ENCODE peak calls at places on chromosome 22, in ten cellular contexts. Z, K, T, X, V, J, N, E, G and F are unnamed samples.
A peak's percentile ranks its signal among the peaks of the same experiment; 100 is the strongest.

GRCh38 chr22:50571264-50572175 is 6.7 kb downstream of the CPT1B start:
- DNase-seq in J (no peak), E (no peak), V (no peak), G (no peak), Z (no peak), N (no peak), K (no peak), T (no peak), X (no peak), F (no peak)

GRCh38 chr22:45448431-45448830 is 34.9 kb downstream of the RIBC2 start:
- DNase-seq in Z (peak; percentile 82), J (peak; percentile 64), V (peak; percentile 14), E (no peak), K (peak; percentile 95), X (peak; percentile 72), N (no peak), T (no peak), G (peak; percentile 69), F (no peak)

GRCh38 chr22:49771266-49772065 is 56.2 kb downstream of the BRD1 start:
- DNase-seq in X (no peak), V (no peak), T (no peak), E (no peak), J (no peak), Z (no peak), K (no peak), N (no peak), G (no peak), F (no peak)

GRCh38 chr22:47605886-47606285 is 843.4 kb downstream of the TBC1D22A start:
- DNase-seq in Z (no peak), X (no peak), N (no peak), E (no peak), T (peak; percentile 10), V (no peak), K (no peak), J (peak; percentile 3), G (no peak), F (no peak)

GRCh38 chr22:33480118-33480517 is 421.9 kb upstream of the SYN3 start:
- DNase-seq in G (no peak), K (no peak), X (no peak), V (no peak), T (no peak), Z (no peak), N (no peak), J (no peak), E (no peak), F (no peak)

GRCh38 chr22:43829448-43829821 is 17.3 kb upstream of the EFCAB6 start:
- DNase-seq in N (no peak), Z (no peak), E (no peak), T (no peak), K (peak; percentile 87), J (peak; percentile 48), G (no peak), V (no peak), X (no peak), F (no peak)

GRCh38 chr22:29751139-29751538 is 15.7 kb downstream of the ZMAT5 start:
- DNase-seq in K (no peak), E (no peak), X (no peak), V (no peak), Z (no peak), G (no peak), J (no peak), T (no peak), N (no peak), F (no peak)

GRCh38 chr22:26669060-26669481 is 11.7 kb downstream of the MIAT start:
- DNase-seq in Z (no peak), X (no peak), G (no peak), N (no peak), J (no peak), V (no peak), T (peak; percentile 54), E (peak; percentile 24), K (no peak), F (no peak)

GRCh38 chr22:43128928-43129424 is 14.2 kb downstream of the MCAT start:
- DNase-seq in T (peak; percentile 72), K (no peak), Z (no peak), V (no peak), J (no peak), N (no peak), X (no peak), G (no peak), E (peak; percentile 77), F (no peak)

GRCh38 chr22:24768537-24769374 is 5.8 kb downstream of the PIWIL3 start:
- DNase-seq in G (peak; percentile 76), X (peak; percentile 64), E (peak; percentile 74), N (peak; percentile 61), J (peak; percentile 42), V (peak; percentile 70), T (peak; percentile 85), K (peak; percentile 86), Z (peak; percentile 31), F (peak; percentile 87)

GRCh38 chr22:44668190-44668885 is 33.7 kb upstream of the PRR5 start:
- DNase-seq in G (no peak), Z (no peak), K (no peak), T (no peak), J (no peak), N (no peak), X (no peak), E (no peak), V (no peak), F (no peak)

GRCh38 chr22:45045219-45045618 is 35.4 kb upstream of the PHF21B start:
- DNase-seq in X (no peak), V (no peak), G (no peak), E (no peak), K (no peak), J (no peak), Z (no peak), N (no peak), T (no peak), F (no peak)

GRCh38 chr22:28981818-28982499 is 79.7 kb downstream of the C22orf31 start:
- DNase-seq in V (no peak), X (no peak), Z (no peak), E (no peak), T (no peak), N (no peak), K (no peak), G (no peak), J (no peak), F (no peak)

GRCh38 chr22:38843716-38844660 is at the start of gene NPTXR:
- DNase-seq in Z (no peak), G (no peak), T (peak; percentile 57), K (no peak), N (peak; percentile 53), E (peak; percentile 36), V (peak; percentile 68), X (peak; percentile 57), J (peak; percentile 58), F (peak; percentile 64)
- TF ChIP-seq POLR2A in Z (no peak), G (no peak), T (no peak), K (no peak), N (peak; percentile 67), E (no peak), V (peak; percentile 75), X (peak; percentile 31), J (no peak), F (peak; percentile 77)

GRCh38 chr22:31942091-31942490 is 2.2 kb upstream of the YWHAH start:
- DNase-seq in Z (no peak), G (no peak), T (no peak), K (no peak), J (no peak), E (no peak), N (no peak), X (no peak), V (no peak), F (no peak)

GRCh38 chr22:31944700-31945477 is 554 bp downstream of the YWHAH start:
- DNase-seq in N (peak; percentile 16), V (peak; percentile 38), J (peak; percentile 70), E (peak; percentile 60), T (peak; percentile 63), Z (peak; percentile 49), K (peak; percentile 91), G (no peak), X (peak; percentile 69), F (peak; percentile 45)

GRCh38 chr22:31945478-31945815 is 1.1 kb downstream of the YWHAH start:
- DNase-seq in K (no peak), N (no peak), V (no peak), X (no peak), Z (no peak), G (no peak), T (no peak), J (no peak), E (peak; percentile 26), F (no peak)

GRCh38 chr22:31943976-31944699 is at the start of gene YWHAH:
- DNase-seq in V (peak; percentile 96), T (peak; percentile 97), Z (peak; percentile 96), E (peak; percentile 98), G (peak; percentile 92), N (peak; percentile 83), J (peak; percentile 98), K (peak; percentile 99), X (peak; percentile 97), F (peak; percentile 98)

GRCh38 chr22:31943206-31943975 is 944 bp upstream of the YWHAH start:
- DNase-seq in K (peak; percentile 87), V (no peak), Z (no peak), T (no peak), X (no peak), J (no peak), G (no peak), N (no peak), E (no peak), F (no peak)
- TF ChIP-seq POLR2A in K (no peak), V (no peak), Z (no peak), T (no peak), X (no peak), J (no peak), G (no peak), N (no peak), E (no peak), F (no peak)

DNA sequence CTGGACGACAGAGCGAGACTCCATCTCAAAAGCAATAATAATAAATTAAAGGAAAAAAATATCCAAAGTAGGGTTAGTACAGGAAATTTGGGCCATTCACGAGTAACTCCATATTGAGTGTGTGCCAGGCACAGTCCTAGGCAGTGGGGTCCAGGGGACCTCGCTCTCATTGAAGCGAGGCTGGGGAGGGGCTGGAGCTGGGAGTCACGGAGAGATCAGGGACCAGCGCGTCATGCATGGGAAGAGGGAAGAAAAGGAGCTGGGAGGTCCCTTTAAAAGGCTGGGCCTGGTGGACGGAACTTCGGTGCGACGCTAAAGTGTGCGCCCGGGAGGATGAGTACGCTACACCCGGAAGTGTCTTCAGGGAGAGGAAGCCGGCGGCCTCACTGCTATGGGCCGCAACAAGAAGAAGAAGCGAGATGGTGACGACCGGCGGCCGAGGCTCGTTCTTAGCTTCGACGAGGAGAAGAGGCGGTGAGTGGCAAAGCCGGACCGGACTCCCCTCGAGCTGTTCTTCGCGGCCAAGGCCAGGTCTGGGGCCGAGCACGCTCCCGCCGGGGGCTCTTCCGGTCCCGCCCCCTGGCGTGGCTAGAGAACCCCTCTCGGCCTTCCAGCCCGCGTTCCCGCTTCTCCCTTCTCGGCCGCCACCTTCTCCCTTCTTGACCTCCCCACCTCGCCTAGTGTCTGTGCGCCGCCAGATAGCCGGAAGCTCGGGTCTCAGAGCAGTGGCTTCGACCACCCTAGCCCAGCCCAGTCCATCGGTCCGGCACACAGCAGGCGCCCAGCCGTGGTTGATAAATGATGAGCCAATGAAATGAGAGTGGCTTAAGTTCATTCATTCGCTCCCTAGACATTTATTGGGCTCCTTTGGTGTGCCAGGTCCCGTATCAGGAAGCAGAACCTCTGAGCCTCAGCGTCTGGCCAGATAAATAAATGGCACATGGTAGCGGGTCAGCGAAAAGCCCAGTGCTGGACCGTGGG is at the start of gene NOL12:
- DNase-seq in X (peak; percentile 79), N (peak; percentile 62), E (peak; percentile 86), Z (peak; percentile 81), V (peak; percentile 76), J (peak; percentile 85), G (peak; percentile 75), K (peak; percentile 95), T (peak; percentile 91), F (peak; percentile 86)
- TF ChIP-seq POLR2A in X (peak; percentile 57), N (no peak), E (peak; percentile 78), Z (peak; percentile 15), V (peak; percentile 43), J (no peak), G (no peak), K (no peak), T (no peak), F (peak; percentile 60)

GRCh38 chr22:19882446-19883381 is 28.0 kb upstream of the GNB1L start:
- DNase-seq in E (no peak), T (peak; percentile 40), N (no peak), V (no peak), G (no peak), X (peak; percentile 14), J (peak; percentile 16), K (peak; percentile 82), Z (peak; percentile 13), F (peak; percentile 4)
- TF ChIP-seq POLR2A in E (no peak), T (no peak), N (no peak), V (no peak), G (no peak), X (no peak), J (no peak), K (no peak), Z (no peak), F (no peak)